ENCODE peak calls at places on chromosomes 3 and 15, in six cellular contexts. One of them, this sample, is unnamed.

GRCh38 chr3:127011270-127011992 is 28.5 kb downstream of the PLXNA1 start:
- DNase-seq in stimulated activated CD8-positive, alpha-beta memory T cell treated with anti-CD3 and anti-CD28 coated beads, Interleukin-12 subunit alpha, Interleukin-12 subunit beta, amount 100 ng/mL, for 4 hours: no peak
- DNase-seq in hepatocyte: no peak
- DNase-seq in HTR-8/SVneo: no peak
- DNase-seq in anterior cingulate cortex: no peak
- DNase-seq in right atrium auricular region: peak; percentile 64
- DNase-seq in this sample: no peak

GRCh38 chr15:34046471-34047145 is 7.6 kb upstream of the AVEN start:
- DNase-seq in anterior cingulate cortex: no peak
- DNase-seq in HTR-8/SVneo: no peak
- DNase-seq in stimulated activated CD8-positive, alpha-beta memory T cell treated with anti-CD3 and anti-CD28 coated beads, Interleukin-12 subunit alpha, Interleukin-12 subunit beta, amount 100 ng/mL, for 4 hours: no peak
- DNase-seq in hepatocyte: no peak
- DNase-seq in right atrium auricular region: no peak
- DNase-seq in this sample: no peak

GRCh38 chr3:124097362-124098120 is 105.6 kb upstream of the ROPN1 start:
- DNase-seq in right atrium auricular region: no peak
- DNase-seq in stimulated activated CD8-positive, alpha-beta memory T cell treated with anti-CD3 and anti-CD28 coated beads, Interleukin-12 subunit alpha, Interleukin-12 subunit beta, amount 100 ng/mL, for 4 hours: no peak
- DNase-seq in hepatocyte: no peak
- DNase-seq in HTR-8/SVneo: no peak
- DNase-seq in anterior cingulate cortex: no peak
- DNase-seq in this sample: no peak

GRCh38 chr3:157532529-157533297 is 29.5 kb upstream of the VEPH1 start:
- DNase-seq in hepatocyte: peak; percentile 87
- DNase-seq in HTR-8/SVneo: peak; percentile 66
- DNase-seq in stimulated activated CD8-positive, alpha-beta memory T cell treated with anti-CD3 and anti-CD28 coated beads, Interleukin-12 subunit alpha, Interleukin-12 subunit beta, amount 100 ng/mL, for 4 hours: no peak
- DNase-seq in right atrium auricular region: no peak
- DNase-seq in anterior cingulate cortex: no peak
- DNase-seq in this sample: no peak

GRCh38 chr3:33064929-33065328 is 32.0 kb downstream of the GLB1 start:
- DNase-seq in anterior cingulate cortex: no peak
- DNase-seq in right atrium auricular region: no peak
- DNase-seq in hepatocyte: no peak
- DNase-seq in stimulated activated CD8-positive, alpha-beta memory T cell treated with anti-CD3 and anti-CD28 coated beads, Interleukin-12 subunit alpha, Interleukin-12 subunit beta, amount 100 ng/mL, for 4 hours: no peak
- DNase-seq in HTR-8/SVneo: no peak
- DNase-seq in this sample: no peak

GRCh38 chr3:133437391-133438093 is 37.7 kb downstream of the BFSP2 start:
- DNase-seq in right atrium auricular region: no peak
- DNase-seq in stimulated activated CD8-positive, alpha-beta memory T cell treated with anti-CD3 and anti-CD28 coated beads, Interleukin-12 subunit alpha, Interleukin-12 subunit beta, amount 100 ng/mL, for 4 hours: no peak
- DNase-seq in anterior cingulate cortex: no peak
- DNase-seq in HTR-8/SVneo: peak; percentile 76
- DNase-seq in hepatocyte: no peak
- DNase-seq in this sample: no peak

GRCh38 chr3:128256131-128256530 is 102.8 kb downstream of the EEFSEC start:
- DNase-seq in right atrium auricular region: no peak
- DNase-seq in anterior cingulate cortex: no peak
- DNase-seq in stimulated activated CD8-positive, alpha-beta memory T cell treated with anti-CD3 and anti-CD28 coated beads, Interleukin-12 subunit alpha, Interleukin-12 subunit beta, amount 100 ng/mL, for 4 hours: no peak
- DNase-seq in hepatocyte: no peak
- DNase-seq in HTR-8/SVneo: no peak
- DNase-seq in this sample: no peak

GRCh38 chr3:32817561-32818430 is at the start of gene TRIM71:
- DNase-seq in HTR-8/SVneo: no peak
- DNase-seq in stimulated activated CD8-positive, alpha-beta memory T cell treated with anti-CD3 and anti-CD28 coated beads, Interleukin-12 subunit alpha, Interleukin-12 subunit beta, amount 100 ng/mL, for 4 hours: no peak
- DNase-seq in right atrium auricular region: no peak
- DNase-seq in hepatocyte: peak; percentile 32
- DNase-seq in anterior cingulate cortex: no peak
- DNase-seq in this sample: peak; percentile 72